ENCODE peak calls at places on chromosomes 2 and 18, in seven cellular contexts. Y is A673, V is cardiac muscle cell, I is lung, M is substantia nigra, H is aorta, D is PC-9. U is an unnamed sample.

GRCh38 chr18:75206637-75207297 is 2.2 kb downstream of the PTGR3 start:
- DNase-seq in Y (no peak), M (no peak), V (no peak), H (no peak), D (no peak), I (no peak), U (no peak)

GRCh38 chr2:14288016-14288415 is 344.5 kb upstream of the LRATD1 start:
- DNase-seq in M (no peak), H (no peak), D (peak), Y (no peak), V (no peak), I (peak), U (peak)

GRCh38 chr18:32049393-32050161 is 31.0 kb downstream of the RNF125 start:
- DNase-seq in I (peak), M (no peak), H (peak), D (no peak), Y (peak), V (no peak), U (peak)

GRCh38 chr18:77058186-77058847 is 74.3 kb downstream of the MBP start:
- DNase-seq in H (peak), M (no peak), D (no peak), I (no peak), V (no peak), Y (no peak), U (no peak)

GRCh38 chr18:75478996-75479870 is 51.7 kb upstream of the SMIM21 start:
- DNase-seq in Y (peak), D (no peak), V (peak), M (no peak), H (no peak), I (no peak), U (no peak)

GRCh38 chr2:28088970-28089369 is 198.4 kb downstream of the BABAM2 start:
- DNase-seq in Y (no peak), D (no peak), H (no peak), V (no peak), M (no peak), I (no peak), U (no peak)

GRCh38 chr2:240569998-240570530 is 1.8 kb downstream of the RNPEPL1 start:
- DNase-seq in H (peak), V (no peak), I (no peak), D (peak), M (no peak), Y (no peak), U (no peak)

GRCh38 chr2:136141510-136142154 is 23.7 kb upstream of the CXCR4 start:
- DNase-seq in V (no peak), I (no peak), Y (peak), D (no peak), H (no peak), M (no peak), U (no peak)

GRCh38 chr2:20444113-20444992 is 2.5 kb upstream of the RHOB start:
- DNase-seq in Y (no peak), V (no peak), H (peak), D (no peak), I (no peak), M (no peak), U (no peak)

GRCh38 chr2:38648107-38648761 is 17.7 kb upstream of the GALM start:
- DNase-seq in V (no peak), Y (no peak), I (no peak), H (no peak), D (no peak), M (no peak), U (peak)

GRCh38 chr2:128949360-128949759 is 630.7 kb upstream of the HS6ST1 start:
- DNase-seq in Y (no peak), D (no peak), H (no peak), M (no peak), V (no peak), I (no peak), U (peak)

GRCh38 chr2:232335859-232336215 is 42.7 kb upstream of the ALPP start:
- DNase-seq in D (no peak), M (no peak), H (no peak), Y (no peak), V (no peak), I (no peak), U (no peak)

GRCh38 chr2:215517391-215517790 is 81.5 kb upstream of the FN1 start:
- DNase-seq in Y (no peak), H (no peak), D (no peak), M (no peak), V (no peak), I (no peak), U (no peak)

GRCh38 chr2:58638256-58638795 is 397.2 kb upstream of the FANCL start:
- DNase-seq in M (no peak), Y (no peak), I (no peak), V (no peak), D (no peak), H (no peak), U (no peak)

GRCh38 chr2:186853871-186854435 is 5.0 kb upstream of the ZSWIM2 start:
- DNase-seq in Y (no peak), D (no peak), M (no peak), V (no peak), I (no peak), H (no peak), U (no peak)

GRCh38 chr18:39389800-39390379 is 1824.3 kb upstream of the CELF4 start:
- DNase-seq in I (no peak), D (no peak), Y (peak), M (no peak), H (no peak), V (peak), U (no peak)

GRCh38 chr18:39772155-39772919 is 2182.7 kb upstream of the PIK3C3 start:
- DNase-seq in Y (no peak), D (no peak), V (no peak), H (no peak), I (no peak), M (no peak), U (no peak)

GRCh38 chr2:137836671-137837070 is 127.6 kb upstream of the HNMT start:
- DNase-seq in Y (no peak), V (no peak), D (no peak), M (no peak), I (no peak), H (no peak), U (no peak)

GRCh38 chr18:42730272-42730671 is 385.2 kb downstream of the RIT2 start:
- DNase-seq in V (no peak), I (no peak), D (no peak), Y (no peak), H (no peak), M (no peak), U (no peak)

GRCh38 chr2:204754898-204755297 is 209.6 kb downstream of the PARD3B start:
- DNase-seq in D (no peak), M (no peak), Y (no peak), H (no peak), I (no peak), V (no peak), U (no peak)

GRCh38 chr2:240308111-240308651 is 127.3 kb upstream of the GPC1 start:
- DNase-seq in V (no peak), H (no peak), I (no peak), D (no peak), M (no peak), Y (no peak), U (no peak)

GRCh38 chr2:212526059-212526458 is 12.5 kb downstream of the ERBB4 start:
- DNase-seq in H (no peak), Y (no peak), V (no peak), M (no peak), D (no peak), I (no peak), U (no peak)

GRCh38 chr2:11389048-11389413 is 44.6 kb upstream of the ROCK2 start:
- DNase-seq in I (no peak), M (no peak), H (no peak), Y (no peak), D (no peak), V (no peak), U (no peak)

GRCh38 chr2:172106128-172106961 is 3.6 kb upstream of the DLX2 start:
- DNase-seq in I (no peak), D (no peak), M (no peak), Y (peak), V (no peak), H (no peak), U (no peak)

GRCh38 chr18:37577051-37577611 is 11.5 kb upstream of the CELF4 start:
- DNase-seq in H (no peak), V (no peak), M (no peak), Y (no peak), D (no peak), I (no peak), U (no peak)

GRCh38 chr2:175844169-175844568 is 157.9 kb downstream of the LNPK start:
- DNase-seq in I (no peak), M (no peak), Y (no peak), D (no peak), H (no peak), V (no peak), U (peak)

GRCh38 chr18:13448028-13448795 is 229.7 kb downstream of the LDLRAD4 start:
- DNase-seq in M (no peak), Y (no peak), V (no peak), I (no peak), D (no peak), H (no peak), U (no peak)

GRCh38 chr2:235098273-235098672 is 146.5 kb downstream of the SH3BP4 start:
- DNase-seq in V (no peak), I (no peak), Y (no peak), D (no peak), H (no peak), M (no peak), U (no peak)

GRCh38 chr2:54606393-54606973 is 117.0 kb upstream of the EML6 start:
- DNase-seq in V (no peak), Y (no peak), H (no peak), D (no peak), M (no peak), I (no peak), U (no peak)

GRCh38 chr2:151111599-151112278 is 149.9 kb downstream of the RBM43 start:
- DNase-seq in M (no peak), H (no peak), I (no peak), D (no peak), V (no peak), Y (no peak), U (peak)

GRCh38 chr2:197121255-197121654 is 189.3 kb downstream of the ANKRD44 start:
- DNase-seq in D (no peak), V (no peak), Y (no peak), I (no peak), M (no peak), H (no peak), U (no peak)

GRCh38 chr2:200741468-200742202 is 70.1 kb upstream of the BZW1 start:
- DNase-seq in M (no peak), I (no peak), Y (no peak), D (peak), H (no peak), V (no peak), U (no peak)

GRCh38 chr2:160033732-160034392 is 28.6 kb downstream of the PLA2R1 start:
- DNase-seq in M (no peak), V (no peak), D (no peak), Y (no peak), H (no peak), I (no peak), U (no peak)

GRCh38 chr2:218892693-218893348 is 12.2 kb downstream of the WNT10A start:
- DNase-seq in V (peak), I (peak), Y (peak), D (peak), H (peak), M (peak), U (no peak)

GRCh38 chr2:194383404-194383803 is 1273.6 kb upstream of the SLC39A10 start:
- DNase-seq in I (no peak), H (no peak), V (peak), D (no peak), Y (peak), M (no peak), U (no peak)

GRCh38 chr18:42784612-42785011 is 330.9 kb downstream of the RIT2 start:
- DNase-seq in H (no peak), V (no peak), D (no peak), M (no peak), I (no peak), Y (no peak), U (no peak)

GRCh38 chr2:3605013-3605961 is 10.4 kb downstream of the COLEC11 start:
- DNase-seq in M (no peak), D (peak), H (no peak), V (no peak), Y (peak), I (peak), U (no peak)

DNA sequence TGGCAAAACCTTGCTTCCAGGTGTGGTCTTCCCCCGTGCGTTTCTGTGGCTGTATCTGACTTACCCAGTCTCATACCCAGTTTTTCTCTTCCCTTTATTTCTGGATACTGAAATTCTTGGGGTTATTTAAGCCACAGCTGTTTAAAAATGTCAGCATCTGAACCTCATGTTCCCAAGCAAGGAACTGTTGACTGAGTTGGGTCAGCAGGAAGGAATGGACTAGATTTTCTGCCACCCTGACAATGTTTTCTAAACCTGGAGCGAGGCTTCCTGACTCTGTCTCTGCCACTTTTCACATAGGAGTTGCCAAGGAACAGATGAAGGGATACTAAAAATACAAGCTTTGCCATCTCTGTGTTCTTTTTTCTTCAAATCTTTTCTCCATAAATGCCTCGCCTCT is 28.9 kb upstream of the SCYGR1 start:
- DNase-seq in Y (no peak), I (no peak), H (no peak), D (no peak), M (no peak), V (no peak), U (no peak)
- H3K27ac ChIP-seq in Y (peak), I (peak), H (no peak), D (peak), M (no peak), V (no peak), U (no peak)

GRCh38 chr2:63872571-63873328 is 31.1 kb downstream of the UGP2 start:
- DNase-seq in H (no peak), M (no peak), Y (no peak), I (no peak), D (no peak), V (peak), U (no peak)

GRCh38 chr2:63875758-63876710 is 34.3 kb downstream of the UGP2 start:
- DNase-seq in H (no peak), M (no peak), V (peak), D (no peak), Y (no peak), I (no peak), U (no peak)

GRCh38 chr2:63871864-63872263 is 30.2 kb downstream of the UGP2 start:
- DNase-seq in I (no peak), M (no peak), V (no peak), H (no peak), Y (no peak), D (no peak), U (no peak)

GRCh38 chr2:63874204-63875134 is 32.8 kb downstream of the UGP2 start:
- DNase-seq in D (no peak), H (no peak), V (no peak), I (no peak), M (no peak), Y (no peak), U (no peak)

DNA sequence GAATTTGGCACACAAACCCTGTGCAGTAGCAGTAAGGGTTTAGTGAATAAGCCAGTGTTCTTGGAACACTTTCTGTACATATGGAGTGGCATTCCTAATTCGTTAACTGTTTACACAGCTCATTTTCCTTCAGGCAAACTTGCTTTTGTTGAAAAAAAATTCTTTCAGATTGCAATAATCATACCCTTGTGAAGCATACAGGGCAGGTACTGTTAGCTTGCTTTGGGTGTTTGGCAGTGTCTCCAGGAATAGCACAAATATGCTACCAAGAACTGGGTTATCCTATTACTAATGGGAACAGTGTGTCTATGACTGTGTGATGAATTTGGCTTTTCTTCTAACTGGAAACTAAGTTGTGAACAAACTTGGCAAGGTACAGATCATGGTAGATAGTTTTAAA is 33.4 kb downstream of the UGP2 start:
- DNase-seq in I (no peak), D (no peak), H (no peak), Y (no peak), M (no peak), V (no peak), U (no peak)
- H3K27ac ChIP-seq in I (no peak), D (no peak), H (no peak), Y (no peak), M (peak), V (peak), U (peak)

GRCh38 chr2:192438239-192438638 is 243.5 kb upstream of the TMEFF2 start:
- DNase-seq in H (no peak), M (no peak), Y (no peak), I (no peak), D (no peak), V (no peak), U (no peak)
- H3K27ac ChIP-seq in H (no peak), M (no peak), Y (no peak), I (no peak), D (no peak), V (no peak), U (no peak)

GRCh38 chr2:118738524-118739308 is 108.7 kb downstream of the EN1 start:
- DNase-seq in D (peak), Y (peak), M (no peak), V (no peak), H (peak), I (no peak), U (peak)

GRCh38 chr2:118732432-118732831 is 115.0 kb downstream of the EN1 start:
- DNase-seq in Y (no peak), I (no peak), H (no peak), V (no peak), M (no peak), D (no peak), U (no peak)

GRCh38 chr2:118737690-118738089 is 109.8 kb downstream of the EN1 start:
- DNase-seq in Y (no peak), D (no peak), I (no peak), V (no peak), M (no peak), H (no peak), U (no peak)

DNA sequence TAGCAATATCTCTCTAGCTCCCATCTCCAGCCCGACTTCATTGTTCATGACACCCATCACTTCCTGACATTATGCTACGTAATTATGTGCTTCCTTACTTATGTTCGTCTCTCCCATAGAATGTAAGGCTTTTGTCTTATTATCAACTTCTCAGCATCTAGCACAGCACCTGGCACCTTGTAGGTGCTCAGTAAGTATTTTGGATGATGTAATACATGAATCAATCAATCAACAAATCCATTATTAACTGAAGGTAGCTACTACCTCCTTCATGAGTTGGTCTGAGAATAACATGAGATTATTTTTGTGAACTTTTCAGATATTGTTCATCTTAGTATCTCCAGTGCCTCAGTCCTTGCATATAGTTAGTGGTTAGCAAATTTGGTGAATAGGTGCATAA is 109.3 kb downstream of the EN1 start:
- DNase-seq in M (no peak), D (no peak), H (no peak), V (no peak), I (no peak), Y (no peak), U (no peak)
- H3K27ac ChIP-seq in M (no peak), D (no peak), H (no peak), V (no peak), I (no peak), Y (no peak), U (peak)

U was measured in epithelial cell of prostate.